ENCODE peak calls at places on chromosomes 6 and 20, in seven cellular contexts. H is heart right ventricle; P is left lung; K is IMR-90; G is left ventricle myocardium superior; J is stimulated activated naive CD8-positive, alpha-beta T cell treated with anti-CD3 and anti-CD28 coated beads, Interleukin-15, Interleukin-2, amounts not matched to agents 100 U/mL and 50 U/mL, for 24 hours; S is right cardiac atrium. Z is an unnamed sample.

GRCh38 chr6:134057478-134057877 is 5.1 kb upstream of the SLC2A12 start:
- ATAC-seq in J (no peak), S (no peak), H (no peak), P (no peak), G (no peak), K (no peak), Z (no peak)

GRCh38 chr20:51463560-51463959 is 79.0 kb downstream of the NFATC2 start:
- ATAC-seq in G (no peak), H (no peak), S (no peak), J (peak; percentile 61), K (no peak), P (no peak), Z (no peak)

GRCh38 chr6:15501806-15502450 is 160.9 kb downstream of the DTNBP1 start:
- ATAC-seq in P (no peak), S (peak; percentile 4), G (peak; percentile 5), K (peak; percentile 16), J (no peak), H (peak; percentile 3), Z (no peak)

GRCh38 chr20:53611449-53611894 is 17.8 kb upstream of the ZNF217 start:
- ATAC-seq in J (no peak), P (peak; percentile 64), S (peak; percentile 75), G (peak; percentile 78), K (peak; percentile 90), H (no peak), Z (peak; percentile 49)

GRCh38 chr6:90025418-90026089 is 131.3 kb downstream of the GJA10 start:
- ATAC-seq in K (peak; percentile 99), S (peak; percentile 82), H (no peak), J (peak; percentile 94), P (peak; percentile 56), G (peak; percentile 34), Z (peak; percentile 61)

GRCh38 chr6:41504526-41505021 is 41.6 kb upstream of the FOXP4 start:
- ATAC-seq in H (peak; percentile 7), K (no peak), P (no peak), J (no peak), S (no peak), G (no peak), Z (peak; percentile 0)

GRCh38 chr20:49308875-49309274 is 31.0 kb upstream of the ZNFX1 start:
- ATAC-seq in P (no peak), G (no peak), K (no peak), H (no peak), S (no peak), J (peak; percentile 6), Z (no peak)

GRCh38 chr6:10564975-10565374 is 43.8 kb downstream of the GCNT2 start:
- ATAC-seq in H (peak; percentile 63), S (no peak), P (no peak), G (peak; percentile 47), K (no peak), J (no peak), Z (no peak)

GRCh38 chr20:17518339-17519052 is 12.7 kb downstream of the BFSP1 start:
- ATAC-seq in S (peak; percentile 22), P (no peak), H (peak; percentile 38), J (no peak), K (no peak), G (peak; percentile 39), Z (no peak)

GRCh38 chr6:110509617-110510231 is 33.3 kb upstream of the SLC22A16 start:
- ATAC-seq in J (no peak), P (peak; percentile 82), G (peak; percentile 55), K (peak; percentile 81), S (no peak), H (no peak), Z (no peak)

GRCh38 chr6:107612762-107613415 is 123.0 kb downstream of the SOBP start:
- ATAC-seq in J (no peak), P (peak; percentile 73), H (no peak), K (no peak), G (peak; percentile 34), S (peak; percentile 37), Z (no peak)

GRCh38 chr20:35648836-35649235 is 15.9 kb downstream of the CPNE1 start:
- ATAC-seq in K (no peak), J (no peak), P (no peak), G (peak; percentile 26), H (no peak), S (no peak), Z (no peak)

GRCh38 chr6:90226257-90226656 is 70.4 kb downstream of the BACH2 start:
- ATAC-seq in G (no peak), K (peak; percentile 74), S (peak; percentile 23), P (no peak), H (no peak), J (peak; percentile 70), Z (no peak)

GRCh38 chr20:37907677-37908397 is 4.9 kb downstream of the VSTM2L start:
- ATAC-seq in H (no peak), J (no peak), P (peak; percentile 7), S (peak; percentile 37), K (peak; percentile 49), G (no peak), Z (no peak)

GRCh38 chr20:16824664-16825063 is 76.5 kb downstream of the OTOR start:
- ATAC-seq in H (no peak), K (no peak), G (no peak), S (no peak), J (no peak), P (no peak), Z (no peak)

GRCh38 chr6:136921521-136921935 is 573 bp upstream of the SLC35D3 start:
- ATAC-seq in J (peak; percentile 15), H (peak; percentile 55), P (peak; percentile 63), K (peak; percentile 53), G (peak; percentile 58), S (peak; percentile 46), Z (no peak)

GRCh38 chr20:23013429-23013828 is 21.7 kb upstream of the SSTR4 start:
- ATAC-seq in S (peak; percentile 76), P (no peak), K (no peak), G (peak; percentile 74), H (no peak), J (no peak), Z (no peak)

GRCh38 chr6:80488190-80488589 is 381.7 kb downstream of the BCKDHB start:
- ATAC-seq in S (no peak), K (no peak), G (no peak), J (no peak), H (no peak), P (no peak), Z (no peak)

GRCh38 chr20:23349338-23350006 is 1.1 kb upstream of the NXT1 start:
- ATAC-seq in H (no peak), P (peak; percentile 4), S (no peak), K (peak; percentile 3), J (no peak), G (peak; percentile 2), Z (peak; percentile 0)

GRCh38 chr20:44460795-44461141 is 14.9 kb upstream of the TTPAL start:
- ATAC-seq in H (no peak), G (no peak), P (peak; percentile 49), K (peak; percentile 76), J (no peak), S (no peak), Z (no peak)

GRCh38 chr6:30481213-30481964 is 7.9 kb upstream of the HLA-E start:
- ATAC-seq in H (peak; percentile 64), K (no peak), S (peak; percentile 22), P (no peak), J (peak; percentile 29), G (no peak), Z (no peak)

GRCh38 chr6:158863646-158864045 is 44.5 kb upstream of the EZR start:
- ATAC-seq in K (peak; percentile 78), S (no peak), J (no peak), G (no peak), H (no peak), P (no peak), Z (no peak)

GRCh38 chr6:145199961-145200360 is 535.4 kb downstream of the EPM2A start:
- ATAC-seq in H (no peak), S (no peak), G (no peak), P (peak; percentile 79), J (no peak), K (peak; percentile 77), Z (no peak)

GRCh38 chr6:100126682-100127484 is 132.9 kb upstream of the MCHR2 start:
- ATAC-seq in J (no peak), G (no peak), H (no peak), P (no peak), K (no peak), S (no peak), Z (no peak)

GRCh38 chr6:169961772-169962561 is 210.5 kb downstream of the ERMARD start:
- ATAC-seq in H (peak; percentile 82), J (peak; percentile 47), S (peak; percentile 82), K (no peak), G (peak; percentile 92), P (peak; percentile 69), Z (peak; percentile 62)

GRCh38 chr20:62685781-62686555 is 22.7 kb upstream of the NTSR1 start:
- ATAC-seq in P (peak; percentile 71), J (no peak), S (peak; percentile 30), H (no peak), K (no peak), G (peak; percentile 38), Z (peak; percentile 25)

GRCh38 chr6:148556415-148556814 is 190.4 kb upstream of the UST start:
- ATAC-seq in H (no peak), S (no peak), P (no peak), J (no peak), K (no peak), G (no peak), Z (no peak)

GRCh38 chr6:109406196-109406595 is 23.9 kb upstream of the CD164 start:
- ATAC-seq in S (peak; percentile 41), K (peak; percentile 37), H (no peak), J (no peak), G (no peak), P (peak; percentile 44), Z (peak; percentile 39)

GRCh38 chr6:71642120-71642519 is 244.2 kb upstream of the RIMS1 start:
- ATAC-seq in G (no peak), J (no peak), P (no peak), K (no peak), S (no peak), H (no peak), Z (no peak)

GRCh38 chr6:145475794-145476396 is 259.4 kb downstream of the EPM2A start:
- ATAC-seq in H (no peak), S (no peak), P (no peak), G (no peak), J (no peak), K (no peak), Z (no peak)

GRCh38 chr20:19973920-19974620 is 43.1 kb upstream of the NAA20 start:
- ATAC-seq in J (no peak), G (peak; percentile 36), H (peak; percentile 6), K (peak; percentile 7), S (peak; percentile 62), P (peak; percentile 22), Z (peak; percentile 52)

GRCh38 chr6:131687022-131687421 is 14.2 kb downstream of the OR2A4 start:
- ATAC-seq in K (no peak), S (no peak), J (no peak), P (no peak), G (no peak), H (no peak), Z (no peak)

GRCh38 chr20:57619053-57619831 is 984 bp downstream of the ZBP1 start:
- ATAC-seq in G (peak; percentile 65), P (peak; percentile 43), K (no peak), J (peak; percentile 77), H (no peak), S (peak; percentile 56), Z (peak; percentile 62)

GRCh38 chr6:43833223-43833995 is 63.4 kb downstream of the VEGFA start:
- ATAC-seq in S (no peak), G (no peak), J (no peak), H (no peak), P (peak; percentile 57), K (peak; percentile 61), Z (no peak)

GRCh38 chr6:138231399-138231886 is 13.2 kb upstream of the PBOV1 start:
- ATAC-seq in P (peak; percentile 22), K (no peak), J (no peak), H (no peak), S (no peak), G (no peak), Z (no peak)

GRCh38 chr6:160950507-160950906 is 41.1 kb upstream of the MAP3K4 start:
- ATAC-seq in K (peak; percentile 63), J (no peak), H (peak; percentile 62), P (peak; percentile 90), S (peak; percentile 62), G (peak; percentile 92), Z (no peak)

GRCh38 chr6:40419881-40420705 is 167.1 kb downstream of the LRFN2 start:
- ATAC-seq in G (no peak), H (no peak), P (no peak), J (no peak), K (no peak), S (no peak), Z (no peak)

GRCh38 chr6:14763139-14763538 is 482.7 kb upstream of the JARID2 start:
- ATAC-seq in K (peak; percentile 90), G (no peak), H (no peak), J (no peak), P (no peak), S (no peak), Z (no peak)

Z was measured in gastroesophageal sphincter.